ENCODE peak calls at places on chromosomes 3 and 15, in five cellular contexts. X, R, Q, H and B are unnamed samples.

GRCh38 chr3:54122046-54122801 is at the start of gene CACNA2D3:
- DNase-seq in R (peak), X (peak), Q (peak), H (no peak), B (no peak)

GRCh38 chr3:87732294-87732693 is 326.5 kb downstream of the CGGBP1 start:
- DNase-seq in H (no peak), R (no peak), Q (no peak), X (no peak), B (no peak)

GRCh38 chr3:61358364-61358763 is 107.1 kb upstream of the FHIT start:
- DNase-seq in Q (peak), H (no peak), R (no peak), X (no peak), B (no peak)

GRCh38 chr3:134378384-134378783 is 4.1 kb upstream of the AMOTL2 start:
- DNase-seq in H (no peak), R (peak), X (no peak), Q (peak), B (peak)

GRCh38 chr15:34246276-34247010 is 21.6 kb downstream of the EMC4 start:
- DNase-seq in R (no peak), X (peak), Q (no peak), H (no peak), B (no peak)

GRCh38 chr3:14451844-14452533 is 49.6 kb downstream of the SLC6A6 start:
- DNase-seq in Q (peak), R (no peak), X (no peak), H (peak), B (no peak)

GRCh38 chr15:66114863-66115425 is 138.6 kb downstream of the MEGF11 start:
- DNase-seq in R (no peak), H (no peak), X (no peak), Q (no peak), B (no peak)

GRCh38 chr3:108602249-108602934 is 12.9 kb downstream of the DZIP3 start:
- DNase-seq in X (no peak), H (no peak), Q (peak), R (peak), B (no peak)

GRCh38 chr3:127066635-127067034 is 83.7 kb downstream of the PLXNA1 start:
- DNase-seq in H (no peak), X (no peak), Q (no peak), R (no peak), B (no peak)
- H3K4me2 ChIP-seq in H (no peak), X (no peak), Q (no peak), R (no peak), B (no peak)

DNA sequence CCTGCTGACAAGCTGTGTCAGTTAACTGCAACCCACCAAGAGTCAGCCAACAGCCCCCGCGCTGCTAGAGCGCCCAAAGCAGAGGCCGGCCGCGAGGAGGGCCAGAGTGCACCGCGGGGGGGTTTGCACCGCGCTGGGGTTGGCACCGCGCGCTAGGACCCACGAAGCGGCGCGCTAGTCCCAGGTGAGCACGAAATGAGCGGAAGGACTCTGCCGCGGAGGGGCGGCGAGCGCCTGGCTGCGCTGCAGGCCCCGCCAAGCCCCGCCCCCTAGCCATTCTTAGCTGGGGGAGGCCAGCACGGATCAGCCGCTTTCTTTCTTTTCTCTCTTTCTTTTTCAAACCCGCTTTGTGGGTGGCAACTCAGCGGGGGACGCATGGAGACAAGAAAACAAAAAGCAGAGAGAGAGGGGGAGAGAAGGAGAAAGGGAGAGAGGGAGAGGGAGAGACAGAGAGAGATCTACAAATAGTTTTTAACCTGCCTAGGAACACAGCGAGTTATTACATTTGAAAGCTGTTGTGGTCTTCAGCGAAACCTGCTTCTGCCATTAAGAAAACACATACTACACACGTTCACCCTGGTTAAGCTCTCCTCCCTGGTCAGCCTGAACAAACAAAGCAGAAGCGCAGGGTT is 6.9 kb upstream of the FOXB1 start:
- DNase-seq in X (peak), Q (no peak), H (no peak), R (peak), B (peak)
- TF ChIP-seq EZH2 in X (no peak), Q (peak), H (no peak), R (no peak), B (no peak)

GRCh38 chr15:44193651-44194396 is 1.2 kb downstream of the FRMD5 start:
- DNase-seq in X (peak), Q (peak), H (no peak), R (peak), B (no peak)
- H3K27ac ChIP-seq in X (peak), Q (peak), H (peak), R (no peak), B (no peak)

GRCh38 chr3:197549261-197549885 is 6.4 kb downstream of the BDH1 start:
- DNase-seq in X (no peak), H (no peak), R (peak), Q (no peak), B (no peak)

GRCh38 chr3:197552198-197552597 is 3.6 kb downstream of the BDH1 start:
- DNase-seq in Q (no peak), R (no peak), H (no peak), X (no peak), B (no peak)

GRCh38 chr3:197547206-197547605 is 8.6 kb downstream of the BDH1 start:
- DNase-seq in Q (no peak), X (no peak), R (no peak), H (no peak), B (no peak)

GRCh38 chr3:197547618-197548017 is 8.2 kb downstream of the BDH1 start:
- DNase-seq in Q (peak), H (no peak), X (no peak), R (peak), B (no peak)

GRCh38 chr3:197550489-197550888 is 5.3 kb downstream of the BDH1 start:
- DNase-seq in R (peak), X (no peak), Q (no peak), H (no peak), B (no peak)
- H3K4me2 ChIP-seq in R (peak), X (no peak), Q (no peak), H (no peak), B (no peak)